ENCODE peak calls at places on chromosomes 1 and 21, in nine cellular contexts. T is type B pancreatic cell; X is frontal cortex; U is EL; Y is MM.1S; O is activated naive CD8-positive, alpha-beta T cell treated with anti-CD3 and anti-CD28 coated beads for 36 hours; E is KG1; H is Jurkat, Clone E6-1; F is hippocampal formation. M is an unnamed sample.

GRCh38 chr1:70443739-70444138 is 32.7 kb downstream of the CTH start:
- DNase-seq in T (no peak), E (no peak), X (no peak), F (no peak), O (no peak), U (no peak), H (no peak), Y (no peak), M (no peak)

GRCh38 chr1:160205974-160206369 is 788 bp downstream of the PEA15 start:
- DNase-seq in U (peak; percentile 80), E (no peak), X (peak; percentile 47), O (peak; percentile 59), T (no peak), Y (peak; percentile 30), H (no peak), F (no peak), M (no peak)

GRCh38 chr1:6427445-6428390 is 3.1 kb downstream of the ESPN start:
- DNase-seq in O (no peak), Y (no peak), E (no peak), X (no peak), T (no peak), H (no peak), F (no peak), U (no peak), M (no peak)

GRCh38 chr1:20329793-20330542 is 39.3 kb downstream of the VWA5B1 start:
- DNase-seq in U (no peak), X (no peak), F (no peak), Y (no peak), H (no peak), E (no peak), O (no peak), T (no peak), M (no peak)

GRCh38 chr1:203440780-203441179 is 34.8 kb upstream of the PRELP start:
- DNase-seq in H (no peak), T (no peak), F (peak; percentile 70), X (peak; percentile 37), Y (peak; percentile 21), E (no peak), O (no peak), U (peak; percentile 81), M (peak; percentile 65)

GRCh38 chr1:201531551-201532425 is 7.1 kb upstream of the NAV1 start:
- DNase-seq in Y (no peak), U (peak; percentile 31), T (no peak), H (no peak), F (no peak), E (no peak), X (no peak), O (no peak), M (no peak)

GRCh38 chr1:88661951-88662664 is 22.0 kb upstream of the PKN2 start:
- DNase-seq in Y (no peak), T (no peak), X (no peak), F (no peak), H (no peak), E (no peak), U (no peak), O (no peak), M (no peak)

GRCh38 chr1:228011721-228012311 is 5.0 kb downstream of the WNT3A start:
- DNase-seq in U (no peak), T (no peak), H (no peak), Y (no peak), E (no peak), F (no peak), O (no peak), X (no peak), M (no peak)

GRCh38 chr21:41766051-41766882 is 585 bp downstream of the RIPK4 start:
- DNase-seq in Y (no peak), T (no peak), H (no peak), E (no peak), F (no peak), X (no peak), O (no peak), U (no peak), M (no peak)

GRCh38 chr1:8015036-8015808 is 10.9 kb downstream of the ERRFI1 start:
- DNase-seq in O (peak; percentile 11), U (peak; percentile 87), E (peak; percentile 25), H (peak; percentile 53), X (peak; percentile 39), T (no peak), F (peak; percentile 26), Y (peak; percentile 60), M (peak; percentile 87)

GRCh38 chr1:9874959-9875635 is 35.0 kb downstream of the CTNNBIP1 start:
- DNase-seq in H (peak; percentile 65), Y (peak; percentile 67), U (peak; percentile 70), E (peak; percentile 66), T (peak; percentile 87), X (peak; percentile 82), O (peak; percentile 69), F (peak; percentile 72), M (peak; percentile 70)

GRCh38 chr1:145993618-145994390 is 2.6 kb downstream of the TXNIP start:
- DNase-seq in T (no peak), U (no peak), H (no peak), E (no peak), F (no peak), Y (peak; percentile 6), O (no peak), X (no peak), M (no peak)

GRCh38 chr1:117928881-117929339 is 511 bp downstream of the GDAP2 start:
- DNase-seq in E (peak; percentile 60), U (peak; percentile 68), X (no peak), F (peak; percentile 43), T (no peak), Y (peak; percentile 35), O (no peak), H (no peak), M (peak; percentile 20)

GRCh38 chr1:7727816-7728477 is 43.1 kb upstream of the VAMP3 start:
- DNase-seq in E (no peak), F (peak; percentile 62), Y (no peak), U (no peak), T (no peak), X (peak; percentile 32), H (no peak), O (no peak), M (peak; percentile 43)

GRCh38 chr1:73980324-73981040 is 217.5 kb downstream of the LRRIQ3 start:
- DNase-seq in Y (no peak), U (no peak), T (no peak), F (no peak), E (no peak), O (no peak), H (no peak), X (no peak), M (peak; percentile 47)

GRCh38 chr1:46506470-46507219 is 17.0 kb downstream of the DMBX1 start:
- DNase-seq in U (no peak), T (no peak), X (no peak), F (no peak), Y (no peak), H (no peak), O (no peak), E (no peak), M (no peak)

GRCh38 chr1:111587509-111588174 is 31.9 kb upstream of the RAP1A start:
- DNase-seq in Y (no peak), E (no peak), O (no peak), U (no peak), H (no peak), T (no peak), X (no peak), F (no peak), M (no peak)

GRCh38 chr1:59218521-59219236 is 78.2 kb upstream of the FGGY start:
- DNase-seq in H (no peak), U (no peak), X (no peak), O (no peak), F (no peak), E (no peak), Y (no peak), T (no peak), M (no peak)

GRCh38 chr1:154567386-154568164 is at the start of gene CHRNB2:
- DNase-seq in O (peak; percentile 82), F (peak; percentile 36), E (no peak), Y (peak; percentile 83), X (peak; percentile 87), H (no peak), U (peak; percentile 41), T (peak; percentile 86), M (peak; percentile 68)

GRCh38 chr1:98704474-98704873 is 43.0 kb downstream of the SNX7 start:
- DNase-seq in Y (no peak), E (no peak), T (no peak), H (peak; percentile 6), U (peak; percentile 7), O (no peak), F (peak; percentile 44), X (no peak), M (peak; percentile 30)

GRCh38 chr1:150613061-150613920 is 16.1 kb downstream of the ENSA start:
- DNase-seq in O (peak; percentile 59), H (no peak), T (no peak), U (peak; percentile 82), E (peak; percentile 57), Y (peak; percentile 70), X (no peak), F (no peak), M (no peak)

GRCh38 chr1:51612349-51612982 is 4.4 kb upstream of the OSBPL9 start:
- DNase-seq in E (no peak), U (peak; percentile 43), O (no peak), T (no peak), Y (no peak), X (no peak), F (no peak), H (no peak), M (no peak)

GRCh38 chr1:174626031-174627020 is 178.6 kb downstream of the GPR52 start:
- DNase-seq in F (no peak), T (no peak), H (no peak), E (no peak), O (no peak), U (peak; percentile 36), Y (no peak), X (no peak), M (no peak)

GRCh38 chr1:76595024-76595423 is 272.3 kb upstream of the ST6GALNAC5 start:
- DNase-seq in U (no peak), X (no peak), T (no peak), Y (no peak), F (no peak), O (no peak), H (no peak), E (no peak), M (no peak)